ENCODE peak calls at places on chromosome X, in four cellular contexts. F, V, I and Q are unnamed samples.
A peak's percentile ranks its signal among the peaks of the same experiment; 100 is the strongest.

GRCh38 chrX:155747520-155747919 is 133.6 kb upstream of the VAMP7 start:
- DNase-seq in F (no peak), I (no peak), V (no peak), Q (no peak)

GRCh38 chrX:65017464-65017863 is 41.2 kb upstream of the ZC4H2 start:
- DNase-seq in F (no peak), V (no peak), I (no peak), Q (no peak)

GRCh38 chrX:42948723-42949122 is 170.8 kb upstream of the PPP1R2C start:
- DNase-seq in I (no peak), F (no peak), V (no peak), Q (no peak)

GRCh38 chrX:135596495-135596894 is 76.0 kb downstream of the INTS6L start:
- DNase-seq in F (no peak), I (peak; percentile 6), V (peak; percentile 54), Q (no peak)

GRCh38 chrX:68830486-68831404 is 1.9 kb downstream of the EFNB1 start:
- DNase-seq in F (no peak), V (no peak), I (no peak), Q (no peak)

GRCh38 chrX:22652596-22652995 is 347.2 kb upstream of the DDX53 start:
- DNase-seq in I (no peak), V (no peak), F (no peak), Q (no peak)

GRCh38 chrX:40468033-40468979 is 112.5 kb upstream of the ATP6AP2 start:
- DNase-seq in F (peak; percentile 2), V (peak; percentile 61), I (peak; percentile 14), Q (peak; percentile 7)

GRCh38 chrX:17596546-17597205 is 140.6 kb upstream of the SCML1 start:
- DNase-seq in V (no peak), I (no peak), F (no peak), Q (no peak)

GRCh38 chrX:11059923-11060322 is 51.2 kb upstream of the HCCS start:
- DNase-seq in I (no peak), F (no peak), V (no peak), Q (no peak)

GRCh38 chrX:108270739-108271396 is 167.4 kb downstream of the COL4A6 start:
- DNase-seq in I (no peak), F (no peak), V (no peak), Q (no peak)

GRCh38 chrX:30806187-30806728 is 82.8 kb downstream of the TAB3 start:
- DNase-seq in V (no peak), F (no peak), I (no peak), Q (no peak)

GRCh38 chrX:154322890-154323289 is 27.3 kb downstream of the TKTL1 start:
- DNase-seq in F (no peak), V (no peak), I (no peak), Q (no peak)

GRCh38 chrX:74187211-74187610 is 116.8 kb upstream of the ZCCHC13 start:
- DNase-seq in I (no peak), F (no peak), V (no peak), Q (no peak)

GRCh38 chrX:11929476-11929875 is 171.4 kb downstream of the MSL3 start:
- DNase-seq in V (no peak), F (no peak), I (no peak), Q (no peak)